ENCODE peak calls at places on chromosomes 13 and 19, in nine cellular contexts. S, O, C, I, A, U, G, R and Q are unnamed samples.

GRCh38 chr13:99969934-99970760 is 1.4 kb downstream of the ZIC5 start:
- DNase-seq in S (no peak), O (no peak), C (no peak), I (no peak), A (no peak), U (peak), G (no peak), R (peak), Q (no peak)

GRCh38 chr19:27971071-27971470 is 1241.9 kb downstream of the UQCRFS1 start:
- DNase-seq in S (no peak), O (no peak), C (no peak), I (no peak), A (no peak), U (no peak), G (no peak), R (no peak), Q (no peak)

GRCh38 chr13:23558675-23559536 is 11.3 kb upstream of the TNFRSF19 start:
- DNase-seq in S (no peak), O (peak), C (no peak), I (peak), A (no peak), U (peak), G (peak), R (peak), Q (peak)

GRCh38 chr13:98541211-98541610 is 35.7 kb downstream of the STK24 start:
- DNase-seq in S (no peak), O (no peak), C (no peak), I (no peak), A (no peak), U (no peak), G (no peak), R (no peak), Q (no peak)

GRCh38 chr13:47134939-47135489 is 238.2 kb upstream of the HTR2A start:
- DNase-seq in S (no peak), O (no peak), C (no peak), I (no peak), A (no peak), U (no peak), G (no peak), R (no peak), Q (no peak)

GRCh38 chr13:59458908-59459579 is 704.7 kb downstream of the DIAPH3 start:
- DNase-seq in S (no peak), O (peak), C (no peak), I (no peak), A (no peak), U (peak), G (no peak), R (no peak), Q (no peak)

GRCh38 chr19:58252102-58252685 is 23.5 kb downstream of the ZNF544 start:
- DNase-seq in S (no peak), O (no peak), C (no peak), I (no peak), A (no peak), U (no peak), G (no peak), R (no peak), Q (no peak)

GRCh38 chr19:55599468-55600335 is at the start of the genes FIZ1 and ZNF524:
- DNase-seq in S (peak), O (peak), C (peak), I (peak), A (peak), U (peak), G (peak), R (peak), Q (peak)

GRCh38 chr13:75748874-75749273 is 112.7 kb downstream of the LMO7 start:
- DNase-seq in S (no peak), O (no peak), C (no peak), I (no peak), A (no peak), U (no peak), G (no peak), R (no peak), Q (no peak)

GRCh38 chr13:29922896-29923295 is 72.5 kb upstream of the UBL3 start:
- DNase-seq in S (no peak), O (peak), C (no peak), I (no peak), A (no peak), U (no peak), G (no peak), R (no peak), Q (no peak)

GRCh38 chr19:13149628-13150186 is 468 bp downstream of the STX10 start:
- DNase-seq in S (peak), O (no peak), C (peak), I (peak), A (no peak), U (peak), G (no peak), R (no peak), Q (peak)

GRCh38 chr19:13537454-13537853 is 31.2 kb upstream of the CACNA1A start:
- DNase-seq in S (no peak), O (no peak), C (no peak), I (no peak), A (no peak), U (no peak), G (no peak), R (no peak), Q (no peak)

GRCh38 chr13:20702945-20703784 is at the start of gene IL17D:
- DNase-seq in S (peak), O (no peak), C (no peak), I (peak), A (no peak), U (peak), G (no peak), R (no peak), Q (no peak)

GRCh38 chr13:85260896-85261295 is 538.3 kb downstream of the SLITRK6 start:
- DNase-seq in S (no peak), O (no peak), C (no peak), I (no peak), A (no peak), U (no peak), G (no peak), R (no peak), Q (no peak)

GRCh38 chr13:85266331-85266730 is 532.9 kb downstream of the SLITRK6 start:
- DNase-seq in S (no peak), O (no peak), C (no peak), I (no peak), A (no peak), U (no peak), G (no peak), R (no peak), Q (no peak)

GRCh38 chr13:85265296-85265695 is 533.9 kb downstream of the SLITRK6 start:
- DNase-seq in S (no peak), O (no peak), C (no peak), I (no peak), A (no peak), U (no peak), G (no peak), R (no peak), Q (no peak)

GRCh38 chr13:85266771-85267170 is 532.4 kb downstream of the SLITRK6 start:
- DNase-seq in S (no peak), O (no peak), C (no peak), I (no peak), A (no peak), U (no peak), G (no peak), R (no peak), Q (no peak)

GRCh38 chr13:85261757-85262346 is 537.4 kb downstream of the SLITRK6 start:
- DNase-seq in S (no peak), O (peak), C (no peak), I (no peak), A (no peak), U (peak), G (no peak), R (no peak), Q (no peak)
- TF ChIP-seq CTCF in S (no peak), O (peak), C (no peak), I (no peak), A (peak), U (peak), G (no peak), R (peak), Q (no peak)

GRCh38 chr13:27273658-27274425 is 3.2 kb downstream of the RASL11A start:
- DNase-seq in S (no peak), O (peak), C (no peak), I (no peak), A (no peak), U (no peak), G (no peak), R (no peak), Q (no peak)

GRCh38 chr13:27269114-27269665 is 1.4 kb upstream of the RASL11A start:
- DNase-seq in S (no peak), O (peak), C (no peak), I (no peak), A (no peak), U (no peak), G (no peak), R (no peak), Q (no peak)

GRCh38 chr13:27274631-27275030 is 4.0 kb downstream of the RASL11A start:
- DNase-seq in S (no peak), O (no peak), C (no peak), I (no peak), A (no peak), U (no peak), G (no peak), R (no peak), Q (no peak)

GRCh38 chr13:27270594-27271520 is at the start of gene RASL11A:
- DNase-seq in S (peak), O (peak), C (peak), I (peak), A (peak), U (peak), G (peak), R (peak), Q (peak)

GRCh38 chr13:27271572-27272096 is 1.0 kb downstream of the RASL11A start:
- DNase-seq in S (no peak), O (no peak), C (no peak), I (no peak), A (no peak), U (no peak), G (no peak), R (no peak), Q (no peak)
- H3K4me3 ChIP-seq in S (peak), O (peak), C (peak), I (peak), A (peak), U (peak), G (peak), R (peak), Q (peak)

GRCh38 chr19:41584931-41585330 is 9.0 kb downstream of the CEACAM21 start:
- DNase-seq in S (no peak), O (no peak), C (no peak), I (no peak), A (peak), U (no peak), G (no peak), R (no peak), Q (no peak)

GRCh38 chr19:41586064-41586463 is 10.1 kb downstream of the CEACAM21 start:
- DNase-seq in S (no peak), O (no peak), C (no peak), I (no peak), A (peak), U (no peak), G (no peak), R (no peak), Q (no peak)

GRCh38 chr19:41587101-41587837 is 11.3 kb downstream of the CEACAM21 start:
- DNase-seq in S (no peak), O (no peak), C (no peak), I (no peak), A (peak), U (no peak), G (no peak), R (no peak), Q (no peak)

GRCh38 chr19:41587838-41588210 is 11.9 kb downstream of the CEACAM21 start:
- DNase-seq in S (no peak), O (no peak), C (no peak), I (no peak), A (peak), U (no peak), G (no peak), R (no peak), Q (no peak)

DNA sequence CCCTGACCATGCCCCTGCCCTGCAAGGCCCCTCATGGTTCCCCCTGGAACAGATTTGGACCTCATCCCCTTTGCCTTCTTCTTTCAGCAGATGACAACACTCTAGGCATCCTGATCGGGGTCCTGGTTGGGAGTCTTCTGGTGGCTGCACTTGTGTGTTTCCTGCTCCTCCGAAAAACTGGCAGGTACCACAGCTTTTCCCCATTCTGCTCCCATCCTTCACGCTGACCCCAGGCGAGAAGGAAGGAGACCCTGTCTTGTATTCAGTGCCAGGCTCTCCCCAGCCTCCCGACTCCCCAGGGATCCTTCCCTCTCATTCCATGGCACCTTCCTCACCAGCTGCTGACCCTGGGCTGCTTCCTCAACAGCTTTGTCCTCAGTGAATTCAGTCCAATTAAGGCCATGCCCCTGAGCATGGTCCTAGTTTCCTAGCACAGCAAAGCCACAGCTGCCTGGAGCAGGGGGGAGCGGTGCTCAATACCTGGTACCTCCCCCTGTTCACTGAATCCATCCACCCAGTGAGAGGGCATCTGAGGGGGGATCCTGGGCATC is 8.4 kb downstream of the CEACAM21 start:
- DNase-seq in S (no peak), O (no peak), C (no peak), I (no peak), A (peak), U (no peak), G (no peak), R (no peak), Q (no peak)
- TF ChIP-seq POLR2A in S (no peak), O (no peak), C (no peak), I (no peak), A (no peak), U (no peak), G (no peak), R (no peak), Q (no peak)

DNA sequence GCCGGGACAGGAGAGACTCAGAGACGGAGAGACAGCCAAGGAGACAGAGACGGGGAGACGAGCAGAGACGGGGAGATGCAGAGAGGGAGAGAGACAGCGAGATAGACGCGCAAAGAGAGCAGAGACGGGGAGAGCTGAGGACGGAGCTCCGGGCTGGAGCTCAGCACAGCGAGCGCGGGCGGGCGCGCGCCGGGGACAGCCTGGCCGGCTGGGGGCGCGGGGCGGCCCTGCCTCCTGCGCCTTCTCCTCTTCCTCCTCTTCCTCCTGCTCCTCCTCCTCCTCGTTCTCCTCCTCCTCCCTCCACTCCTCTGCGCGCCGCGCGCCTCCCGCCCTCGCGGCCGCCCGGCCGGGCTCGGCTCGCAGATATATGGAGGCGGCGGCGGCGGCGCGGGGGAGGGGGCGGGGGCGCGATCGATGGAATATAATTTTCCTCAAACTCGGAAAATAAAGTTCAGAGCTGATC is at the start of gene ERFL:
- DNase-seq in S (no peak), O (no peak), C (no peak), I (no peak), A (no peak), U (no peak), G (no peak), R (no peak), Q (no peak)
- TF ChIP-seq CTCF in S (no peak), O (no peak), C (no peak), I (no peak), A (no peak), U (no peak), G (no peak), R (no peak), Q (no peak)

DNA sequence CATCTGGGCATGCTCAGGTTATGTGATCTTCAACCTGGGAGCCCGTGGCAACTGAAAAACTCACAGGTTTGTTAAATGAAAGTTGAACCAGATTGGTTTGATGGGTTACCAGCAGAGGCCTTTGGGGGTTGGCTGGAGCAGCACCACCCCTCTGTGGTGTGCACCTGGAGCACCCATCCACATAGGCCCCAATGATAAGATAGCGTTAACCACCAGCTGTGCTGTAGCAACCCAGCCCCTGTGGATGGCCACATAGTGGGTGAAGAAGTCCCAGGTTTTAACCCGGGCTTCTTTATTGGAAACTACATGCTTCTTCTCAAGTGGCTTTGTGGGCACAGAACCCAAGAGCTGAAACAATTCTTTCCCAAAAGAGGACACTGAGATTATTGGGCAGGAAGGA is 22.6 kb upstream of the MTIF3 start:
- DNase-seq in S (no peak), O (no peak), C (no peak), I (no peak), A (no peak), U (no peak), G (no peak), R (no peak), Q (no peak)
- H3K4me3 ChIP-seq in S (no peak), O (no peak), C (no peak), I (no peak), A (no peak), U (no peak), G (no peak), R (no peak), Q (no peak)

GRCh38 chr19:1568320-1569019 is at the start of gene MEX3D:
- DNase-seq in S (peak), O (peak), C (peak), I (peak), A (no peak), U (peak), G (peak), R (no peak), Q (peak)
- TF ChIP-seq POLR2A in S (no peak), O (no peak), C (no peak), I (no peak), A (no peak), U (no peak), G (peak), R (no peak), Q (no peak)

GRCh38 chr19:35168261-35168660 is 13.7 kb downstream of the FXYD5 start:
- DNase-seq in S (no peak), O (no peak), C (no peak), I (no peak), A (no peak), U (no peak), G (no peak), R (no peak), Q (peak)
- TF ChIP-seq CTCF in S (no peak), O (no peak), C (no peak), I (no peak), A (no peak), U (no peak), G (no peak), R (peak), Q (no peak)

GRCh38 chr13:39892731-39893293 is 237.3 kb downstream of the COG6 start:
- DNase-seq in S (no peak), O (no peak), C (peak), I (no peak), A (no peak), U (peak), G (no peak), R (no peak), Q (no peak)
- H3K4me3 ChIP-seq in S (no peak), O (no peak), C (no peak), I (no peak), A (no peak), U (no peak), G (no peak), R (no peak), Q (no peak)